ENCODE peak calls at places on chromosomes 1 and 21, in seven cellular contexts. J is tibial nerve, W is endothelial cell of umbilical vein, M is IMR-90, K is ovary, Q is adrenal gland, G is GM12892. S is an unnamed sample.

GRCh38 chr1:112937495-112937894 is 18.5 kb downstream of the SLC16A1 start:
- DNase-seq in Q (no peak), K (no peak), G (no peak), J (no peak), M (no peak), W (no peak), S (no peak)

GRCh38 chr1:66464802-66465201 is 69.2 kb upstream of the SGIP1 start:
- DNase-seq in M (peak; percentile 99), G (no peak), W (peak; percentile 60), Q (no peak), K (no peak), J (no peak), S (no peak)

GRCh38 chr1:169951108-169951507 is 57.4 kb upstream of the SCYL3 start:
- DNase-seq in W (no peak), G (no peak), J (no peak), M (no peak), K (no peak), Q (no peak), S (no peak)

GRCh38 chr1:191963286-191963685 is 195.0 kb upstream of the RGS18 start:
- DNase-seq in J (no peak), Q (no peak), W (no peak), K (no peak), M (peak; percentile 59), G (no peak), S (no peak)

GRCh38 chr1:64087768-64088167 is 115.7 kb upstream of the UBE2U start:
- DNase-seq in K (no peak), Q (no peak), W (no peak), M (peak; percentile 84), G (no peak), J (no peak), S (no peak)

GRCh38 chr1:15678578-15678977 is 5.5 kb upstream of the PLEKHM2 start:
- DNase-seq in G (no peak), Q (peak; percentile 25), K (no peak), J (no peak), W (peak; percentile 14), M (peak; percentile 81), S (no peak)

GRCh38 chr1:159175571-159175970 is 4.2 kb downstream of the CADM3 start:
- DNase-seq in K (no peak), W (no peak), G (no peak), Q (no peak), M (no peak), J (no peak), S (no peak)

GRCh38 chr1:150161747-150162581 is 12.2 kb downstream of the PLEKHO1 start:
- DNase-seq in M (peak; percentile 49), Q (no peak), K (no peak), G (no peak), W (no peak), J (no peak), S (no peak)

GRCh38 chr1:113980120-113980519 is 846 bp downstream of the OLFML3 start:
- DNase-seq in Q (no peak), K (peak; percentile 85), J (peak; percentile 52), M (peak; percentile 46), G (no peak), W (no peak), S (no peak)

GRCh38 chr1:208149776-208150514 is 94.2 kb downstream of the PLXNA2 start:
- DNase-seq in K (no peak), M (no peak), Q (no peak), G (no peak), J (no peak), W (no peak), S (no peak)

GRCh38 chr21:35829014-35829525 is 231.3 kb downstream of the SETD4 start:
- DNase-seq in J (no peak), W (no peak), Q (no peak), M (no peak), K (no peak), G (no peak), S (no peak)

GRCh38 chr1:183019126-183019740 is 4.0 kb upstream of the LAMC1 start:
- DNase-seq in W (peak; percentile 84), M (no peak), K (no peak), Q (no peak), J (no peak), G (no peak), S (no peak)

GRCh38 chr1:210344706-210345105 is 16.0 kb downstream of the HHAT start:
- DNase-seq in M (no peak), J (no peak), G (no peak), K (no peak), W (no peak), Q (no peak), S (peak; percentile 14)

GRCh38 chr1:2212542-2213491 is 15.3 kb upstream of the SKI start:
- DNase-seq in G (no peak), K (peak; percentile 94), W (peak; percentile 97), Q (peak; percentile 98), M (peak; percentile 96), J (peak; percentile 90), S (peak; percentile 97)

GRCh38 chr1:31843506-31843905 is 27.7 kb upstream of the SPOCD1 start:
- DNase-seq in G (no peak), W (peak; percentile 4), J (no peak), Q (no peak), M (peak; percentile 80), K (no peak), S (no peak)

GRCh38 chr1:37839676-37840075 is 19.7 kb downstream of the MTF1 start:
- DNase-seq in K (no peak), G (no peak), J (no peak), M (no peak), W (no peak), Q (peak; percentile 81), S (no peak)

GRCh38 chr1:205907794-205908193 is 35.5 kb downstream of the SLC26A9 start:
- DNase-seq in M (peak; percentile 49), G (no peak), K (no peak), W (peak; percentile 46), Q (no peak), J (no peak), S (no peak)

GRCh38 chr21:45871616-45872236 is 109.8 kb upstream of the COL6A1 start:
- DNase-seq in W (no peak), G (no peak), J (no peak), K (no peak), M (no peak), Q (no peak), S (no peak)

GRCh38 chr1:6448749-6449631 is 17.0 kb downstream of the TNFRSF25 start:
- DNase-seq in Q (no peak), G (no peak), W (peak; percentile 20), J (no peak), K (peak; percentile 44), M (no peak), S (no peak)

GRCh38 chr1:6447016-6447817 is 18.8 kb downstream of the TNFRSF25 start:
- DNase-seq in G (no peak), J (no peak), W (no peak), Q (no peak), K (no peak), M (no peak), S (no peak)

GRCh38 chr1:6450005-6450450 is 15.9 kb downstream of the TNFRSF25 start:
- DNase-seq in M (no peak), J (no peak), Q (no peak), G (no peak), K (no peak), W (no peak), S (no peak)

GRCh38 chr1:6447818-6448748 is 17.9 kb downstream of the TNFRSF25 start:
- DNase-seq in Q (no peak), W (no peak), M (no peak), K (no peak), J (no peak), G (no peak), S (no peak)

GRCh38 chr1:6450943-6451373 is 15.0 kb downstream of the TNFRSF25 start:
- DNase-seq in J (no peak), K (no peak), G (no peak), M (no peak), Q (no peak), W (no peak), S (no peak)
- TF ChIP-seq POLR2A in J (no peak), K (no peak), G (no peak), M (no peak), Q (no peak), W (no peak), S (no peak)

GRCh38 chr1:109504974-109505373 is 4.6 kb downstream of the AMIGO1 start:
- DNase-seq in K (no peak), J (no peak), Q (no peak), G (no peak), M (no peak), W (no peak), S (no peak)

GRCh38 chr1:109508001-109508872 is 1.3 kb downstream of the AMIGO1 start:
- DNase-seq in J (no peak), M (no peak), W (no peak), G (no peak), K (no peak), Q (no peak), S (no peak)

GRCh38 chr1:109513110-109513702 is 3.7 kb upstream of the AMIGO1 start:
- DNase-seq in J (no peak), K (no peak), G (no peak), Q (no peak), M (no peak), W (no peak), S (no peak)

GRCh38 chr1:109508873-109509175 is 703 bp downstream of the AMIGO1 start:
- DNase-seq in W (no peak), M (no peak), K (no peak), Q (no peak), J (no peak), G (no peak), S (no peak)

GRCh38 chr1:109509176-109510134 is at the start of gene AMIGO1:
- DNase-seq in G (peak; percentile 83), W (peak; percentile 54), M (peak; percentile 43), Q (no peak), J (no peak), K (peak; percentile 80), S (no peak)
- TF ChIP-seq POLR2A in G (no peak), W (no peak), M (no peak), Q (no peak), J (no peak), K (no peak), S (no peak)

DNA sequence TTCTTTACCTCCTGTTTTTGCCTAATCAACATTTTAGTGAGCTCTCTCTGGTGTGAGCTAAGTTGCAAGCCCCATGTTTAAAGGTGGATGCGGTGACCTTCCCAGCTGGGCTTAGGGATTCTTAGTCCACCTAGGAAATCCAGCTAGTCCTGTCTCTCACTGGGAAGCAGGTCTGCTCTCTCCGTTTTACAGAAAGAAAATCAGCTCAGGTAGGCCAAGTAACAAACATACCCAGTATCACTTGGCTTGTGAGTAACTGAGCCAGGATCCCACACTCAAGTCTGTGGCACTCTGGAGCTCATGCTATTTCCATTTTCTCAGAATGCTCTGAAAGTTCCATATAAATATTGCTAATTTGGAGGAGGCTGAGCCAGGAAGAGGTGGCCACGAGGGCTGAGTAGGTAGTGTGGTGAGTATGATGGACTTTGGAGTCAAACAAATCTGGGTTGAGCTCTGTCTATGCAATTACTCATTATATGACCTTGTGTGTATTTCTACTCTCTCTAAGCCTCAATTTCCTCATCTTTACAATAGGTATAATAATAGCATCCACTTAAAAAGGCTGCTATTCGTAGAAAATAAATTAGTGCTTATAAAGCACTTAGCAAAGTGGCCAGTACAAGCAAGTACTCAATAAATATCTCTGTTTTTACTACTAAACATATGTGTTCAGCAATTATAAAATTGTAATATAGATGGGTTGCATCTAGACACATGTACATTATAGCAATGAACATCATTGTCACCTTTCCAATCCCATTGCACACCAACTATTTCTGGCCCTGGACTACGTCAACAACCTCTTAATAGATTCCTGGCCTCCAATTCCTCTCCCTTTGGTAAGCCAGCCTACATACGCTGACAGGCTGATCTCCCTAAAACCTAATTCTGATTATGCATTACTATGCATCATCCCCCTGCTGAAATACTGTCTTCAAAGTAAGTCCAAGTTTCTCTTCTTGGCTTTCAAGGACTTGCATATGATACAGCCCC is 32.7 kb upstream of the DHCR24 start:
- DNase-seq in K (no peak), G (no peak), W (no peak), Q (no peak), M (no peak), J (no peak), S (no peak)
- TF ChIP-seq POLR2A in K (no peak), G (no peak), W (no peak), Q (no peak), M (no peak), J (no peak), S (no peak)

GRCh38 chr1:155308493-155309422 is at the start of gene FDPS:
- DNase-seq in W (peak; percentile 99), K (peak; percentile 97), M (peak; percentile 99), Q (peak; percentile 100), G (peak; percentile 96), J (peak; percentile 96), S (peak; percentile 99)
- TF ChIP-seq POLR2A in W (peak; percentile 87), K (peak; percentile 48), M (peak; percentile 84), Q (peak; percentile 72), G (peak; percentile 55), J (peak; percentile 68), S (no peak)